ENCODE peak calls at places on chromosomes 1 and 21, in four cellular contexts. One of them, this sample, is unnamed.

GRCh38 chr1:15095492-15095867 is 58.1 kb upstream of the TMEM51 start:
- DNase-seq in HepG2: no peak
- DNase-seq in K562: no peak
- DNase-seq in A549: no peak
- DNase-seq in this sample: no peak

GRCh38 chr1:201816309-201816849 is 12.6 kb upstream of the IPO9 start:
- DNase-seq in A549: no peak
- DNase-seq in HepG2: no peak
- DNase-seq in K562: no peak
- DNase-seq in this sample: no peak

GRCh38 chr1:7045897-7046296 is 260.6 kb downstream of the CAMTA1 start:
- DNase-seq in A549: no peak
- DNase-seq in HepG2: no peak
- DNase-seq in K562: no peak
- DNase-seq in this sample: no peak

GRCh38 chr1:87224209-87224608 is 104.5 kb upstream of the LMO4 start:
- DNase-seq in K562: no peak
- DNase-seq in A549: peak; percentile 3
- DNase-seq in HepG2: no peak
- DNase-seq in this sample: no peak

GRCh38 chr1:152036316-152037216 is at the start of gene S100A11:
- DNase-seq in HepG2: peak; percentile 34
- DNase-seq in A549: peak; percentile 84
- DNase-seq in K562: peak; percentile 93
- DNase-seq in this sample: peak; percentile 77

GRCh38 chr1:46008585-46008984 is 123.8 kb downstream of the PIK3R3 start:
- DNase-seq in HepG2: no peak
- DNase-seq in K562: no peak
- DNase-seq in A549: no peak
- DNase-seq in this sample: no peak

GRCh38 chr1:248849637-248850036 is 9.2 kb downstream of the ZNF692 start:
- DNase-seq in HepG2: no peak
- DNase-seq in A549: no peak
- DNase-seq in K562: no peak
- DNase-seq in this sample: no peak

GRCh38 chr1:155977607-155978324 is 581 bp downstream of the ARHGEF2 start:
- DNase-seq in K562: peak; percentile 56
- DNase-seq in A549: no peak
- DNase-seq in HepG2: no peak
- DNase-seq in this sample: peak; percentile 47

GRCh38 chr21:34989337-34990151 is 59.6 kb downstream of the RUNX1 start:
- DNase-seq in HepG2: no peak
- DNase-seq in K562: no peak
- DNase-seq in A549: no peak
- DNase-seq in this sample: no peak

GRCh38 chr1:185567006-185567405 is 167.2 kb upstream of the HMCN1 start:
- DNase-seq in A549: peak; percentile 11
- DNase-seq in HepG2: no peak
- DNase-seq in K562: peak; percentile 11
- DNase-seq in this sample: no peak

GRCh38 chr1:202159534-202160371 is 649 bp downstream of the PTPN7 start:
- DNase-seq in HepG2: no peak
- DNase-seq in K562: peak; percentile 89
- DNase-seq in A549: no peak
- DNase-seq in this sample: no peak

GRCh38 chr1:17531682-17532487 is 7.6 kb upstream of the ARHGEF10L start:
- DNase-seq in K562: no peak
- DNase-seq in HepG2: no peak
- DNase-seq in A549: no peak
- DNase-seq in this sample: no peak

GRCh38 chr1:111175349-111175748 is 25.1 kb downstream of the DENND2D start:
- DNase-seq in K562: no peak
- DNase-seq in A549: no peak
- DNase-seq in HepG2: no peak
- DNase-seq in this sample: no peak

GRCh38 chr1:181423301-181423918 is 59.9 kb upstream of the CACNA1E start:
- DNase-seq in K562: peak; percentile 30
- DNase-seq in HepG2: peak; percentile 27
- DNase-seq in A549: peak; percentile 61
- DNase-seq in this sample: peak; percentile 67

GRCh38 chr1:29235955-29236742 is at the start of gene PTPRU:
- DNase-seq in A549: peak; percentile 49
- DNase-seq in HepG2: peak; percentile 35
- DNase-seq in K562: peak; percentile 85
- DNase-seq in this sample: peak; percentile 85

GRCh38 chr1:33168556-33169289 is 13.1 kb downstream of the TRIM62 start:
- DNase-seq in A549: no peak
- DNase-seq in HepG2: no peak
- DNase-seq in K562: no peak
- DNase-seq in this sample: no peak

GRCh38 chr1:84944767-84945486 is 51.9 kb upstream of the LPAR3 start:
- DNase-seq in A549: peak; percentile 24
- DNase-seq in HepG2: peak; percentile 84
- DNase-seq in K562: peak; percentile 90
- DNase-seq in this sample: peak; percentile 48

GRCh38 chr1:248926401-248927182 is 20.6 kb downstream of the PGBD2 start:
- DNase-seq in HepG2: no peak
- DNase-seq in K562: peak; percentile 72
- DNase-seq in A549: no peak
- DNase-seq in this sample: no peak

GRCh38 chr1:59015708-59016107 is 231.9 kb upstream of the JUN start:
- DNase-seq in K562: no peak
- DNase-seq in HepG2: no peak
- DNase-seq in A549: no peak
- DNase-seq in this sample: no peak

GRCh38 chr1:36754366-36754765 is 271.7 kb upstream of the CSF3R start:
- DNase-seq in K562: no peak
- DNase-seq in A549: no peak
- DNase-seq in HepG2: no peak
- DNase-seq in this sample: no peak

GRCh38 chr1:225650198-225650597 is 2.7 kb downstream of the ENAH start:
- DNase-seq in A549: no peak
- DNase-seq in HepG2: no peak
- DNase-seq in K562: no peak
- DNase-seq in this sample: no peak

GRCh38 chr1:81670286-81670685 is 130.4 kb upstream of the ADGRL2 start:
- DNase-seq in A549: peak; percentile 7
- DNase-seq in K562: no peak
- DNase-seq in HepG2: no peak
- DNase-seq in this sample: no peak

GRCh38 chr1:209402697-209403096 is 180.8 kb upstream of the CAMK1G start:
- DNase-seq in HepG2: no peak
- DNase-seq in A549: no peak
- DNase-seq in K562: no peak
- DNase-seq in this sample: no peak

GRCh38 chr1:24486296-24487065 is 16.2 kb upstream of the RCAN3 start:
- DNase-seq in K562: no peak
- DNase-seq in HepG2: no peak
- DNase-seq in A549: no peak
- DNase-seq in this sample: no peak
- TF ChIP-seq NR3C1 in K562: no peak
- TF ChIP-seq NR3C1 in HepG2: no peak
- TF ChIP-seq NR3C1 in A549: no peak
- TF ChIP-seq NR3C1 in this sample: no peak

DNA sequence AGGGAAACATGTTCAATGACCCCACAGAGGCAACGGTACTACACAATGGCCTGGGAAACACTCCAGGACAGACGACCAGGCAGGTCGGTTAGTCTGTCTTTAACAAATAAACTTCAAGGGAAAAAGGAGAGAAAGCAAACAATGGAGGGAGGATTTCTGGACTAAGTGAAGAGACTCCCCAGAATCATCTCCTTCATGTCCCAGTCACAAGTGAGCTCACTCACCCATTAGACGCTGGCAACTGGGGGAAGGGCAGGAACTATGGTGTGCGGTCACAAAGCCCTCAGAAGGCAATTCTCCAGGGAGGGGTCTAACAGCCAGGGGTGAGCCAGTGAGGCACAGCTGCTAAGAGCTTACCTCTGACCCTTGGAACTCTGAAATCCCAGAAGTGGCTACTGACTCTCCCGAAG is 55.7 kb upstream of the NADK start:
- DNase-seq in K562: no peak
- DNase-seq in HepG2: peak; percentile 82
- DNase-seq in A549: no peak
- DNase-seq in this sample: no peak
- TF ChIP-seq NR3C1 in K562: no peak
- TF ChIP-seq NR3C1 in HepG2: no peak
- TF ChIP-seq NR3C1 in A549: no peak
- TF ChIP-seq NR3C1 in this sample: no peak

DNA sequence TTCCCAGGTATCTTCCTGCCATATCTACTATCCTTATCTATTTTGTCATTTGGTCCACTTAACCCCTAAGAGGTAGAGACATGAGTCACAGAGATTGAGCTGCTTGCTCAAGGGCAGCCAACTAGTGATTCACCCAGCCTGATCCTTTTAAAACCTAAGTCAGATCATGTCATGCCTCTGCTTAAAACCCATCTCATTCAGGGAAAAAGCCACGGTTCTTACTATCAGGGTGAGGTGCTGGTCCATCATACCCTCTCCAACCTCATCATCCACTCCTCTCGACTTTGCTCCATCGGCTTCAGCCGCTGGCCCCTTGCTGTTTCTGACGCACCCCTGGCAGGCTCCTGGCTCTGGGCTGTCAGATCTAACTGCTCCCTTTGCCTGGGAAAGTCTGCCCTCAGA is 14.4 kb upstream of the PPP1R15B start:
- DNase-seq in K562: no peak
- DNase-seq in A549: peak; percentile 71
- DNase-seq in HepG2: peak; percentile 21
- DNase-seq in this sample: no peak
- TF ChIP-seq NR3C1 in K562: no peak
- TF ChIP-seq NR3C1 in A549: no peak
- TF ChIP-seq NR3C1 in HepG2: no peak
- TF ChIP-seq NR3C1 in this sample: no peak

GRCh38 chr1:207987164-207987563 is 76.2 kb upstream of the CD34 start:
- DNase-seq in HepG2: no peak
- DNase-seq in K562: no peak
- DNase-seq in A549: no peak
- DNase-seq in this sample: no peak
- TF ChIP-seq NR3C1 in HepG2: no peak
- TF ChIP-seq NR3C1 in K562: no peak
- TF ChIP-seq NR3C1 in A549: no peak
- TF ChIP-seq NR3C1 in this sample: no peak

GRCh38 chr1:92992066-92992465 is 30.8 kb upstream of the DIPK1A start:
- DNase-seq in K562: no peak
- DNase-seq in A549: no peak
- DNase-seq in HepG2: no peak
- DNase-seq in this sample: no peak
- TF ChIP-seq NR3C1 in K562: no peak
- TF ChIP-seq NR3C1 in A549: no peak
- TF ChIP-seq NR3C1 in HepG2: no peak
- TF ChIP-seq NR3C1 in this sample: no peak

GRCh38 chr1:109787845-109788605 is 24.3 kb upstream of the EPS8L3 start:
- DNase-seq in A549: no peak
- DNase-seq in K562: no peak
- DNase-seq in HepG2: no peak
- DNase-seq in this sample: no peak
- TF ChIP-seq NR3C1 in A549: no peak
- TF ChIP-seq NR3C1 in K562: no peak
- TF ChIP-seq NR3C1 in HepG2: no peak
- TF ChIP-seq NR3C1 in this sample: no peak

GRCh38 chr1:224340711-224341384 is 10.9 kb upstream of the NVL start:
- DNase-seq in A549: no peak
- DNase-seq in HepG2: no peak
- DNase-seq in K562: no peak
- DNase-seq in this sample: peak; percentile 67

GRCh38 chr1:224338150-224338838 is 8.3 kb upstream of the NVL start:
- DNase-seq in A549: no peak
- DNase-seq in K562: peak; percentile 30
- DNase-seq in HepG2: peak; percentile 53
- DNase-seq in this sample: no peak

GRCh38 chr1:224348137-224348536 is 8.5 kb upstream of the CNIH4 start:
- DNase-seq in A549: no peak
- DNase-seq in HepG2: no peak
- DNase-seq in K562: no peak
- DNase-seq in this sample: no peak

GRCh38 chr1:224339422-224340033 is 9.6 kb upstream of the NVL start:
- DNase-seq in HepG2: no peak
- DNase-seq in A549: no peak
- DNase-seq in K562: no peak
- DNase-seq in this sample: no peak

GRCh38 chr1:224343679-224344078 is 13.0 kb upstream of the CNIH4 start:
- DNase-seq in HepG2: no peak
- DNase-seq in A549: no peak
- DNase-seq in K562: no peak
- DNase-seq in this sample: no peak
- TF ChIP-seq NR3C1 in HepG2: no peak
- TF ChIP-seq NR3C1 in A549: no peak
- TF ChIP-seq NR3C1 in K562: no peak
- TF ChIP-seq NR3C1 in this sample: no peak

GRCh38 chr1:76807543-76808260 is 59.6 kb upstream of the ST6GALNAC5 start:
- DNase-seq in K562: no peak
- DNase-seq in A549: no peak
- DNase-seq in HepG2: no peak
- DNase-seq in this sample: no peak
- TF ChIP-seq NR3C1 in K562: no peak
- TF ChIP-seq NR3C1 in A549: no peak
- TF ChIP-seq NR3C1 in HepG2: no peak
- TF ChIP-seq NR3C1 in this sample: no peak